ENCODE peak calls at places on chromosome X, in five cellular contexts. Y is right cardiac atrium, F is iris pigment epithelial cell, R is T-cell, B is lung. E is an unnamed sample.

GRCh38 chrX:66632473-66632872 is 6.4 kb downstream of the EDA2R start:
- DNase-seq in R (no peak), F (peak), Y (no peak), B (no peak), E (no peak)

GRCh38 chrX:40173662-40174593 is 76.2 kb upstream of the BCOR start:
- DNase-seq in F (peak), Y (peak), R (no peak), B (peak), E (no peak)

GRCh38 chrX:138034136-138034535 is 468.2 kb downstream of the ZIC3 start:
- DNase-seq in B (no peak), F (peak), Y (no peak), R (no peak), E (no peak)

GRCh38 chrX:136691028-136691809 is 43.3 kb downstream of the CD40LG start:
- DNase-seq in F (peak), Y (no peak), R (no peak), B (no peak), E (no peak)

GRCh38 chrX:25288676-25289075 is 272.9 kb upstream of the ARX start:
- DNase-seq in B (no peak), Y (no peak), F (no peak), R (no peak), E (no peak)

GRCh38 chrX:12950851-12951589 is 23.9 kb upstream of the TMSB4X start:
- DNase-seq in B (no peak), R (peak), F (no peak), Y (peak), E (no peak)

GRCh38 chrX:40468033-40468979 is 112.5 kb upstream of the ATP6AP2 start:
- DNase-seq in R (no peak), Y (peak), F (peak), B (peak), E (no peak)

GRCh38 chrX:70452143-70452733 is 7.6 kb downstream of the DLG3 start:
- DNase-seq in B (peak), Y (peak), F (no peak), R (peak), E (no peak)

GRCh38 chrX:103467156-103467555 is 52.1 kb downstream of the RAB40A start:
- DNase-seq in B (no peak), Y (no peak), R (no peak), F (peak), E (no peak)

GRCh38 chrX:15299945-15300851 is 15.2 kb downstream of the ASB11 start:
- DNase-seq in Y (no peak), F (peak), R (no peak), B (no peak), E (no peak)

GRCh38 chrX:106706466-106706865 is 20.0 kb upstream of the RNF128 start:
- DNase-seq in F (no peak), Y (no peak), B (no peak), R (no peak), E (no peak)

GRCh38 chrX:123884809-123885408 is 25.1 kb downstream of the XIAP start:
- DNase-seq in B (peak), Y (no peak), R (no peak), F (peak), E (peak)

GRCh38 chrX:136209016-136209738 is 42.0 kb downstream of the MAP7D3 start:
- DNase-seq in F (peak), B (no peak), Y (peak), R (peak), E (peak)

GRCh38 chrX:53795583-53795982 is 109.1 kb upstream of the HUWE1 start:
- DNase-seq in B (no peak), Y (no peak), F (peak), R (no peak), E (no peak)

GRCh38 chrX:106397788-106398538 is 213.8 kb upstream of the RADX start:
- DNase-seq in R (no peak), Y (no peak), F (peak), B (no peak), E (peak)

GRCh38 chrX:25721564-25721963 is 416.6 kb upstream of the MAGEB18 start:
- DNase-seq in F (peak), Y (no peak), R (no peak), B (no peak), E (no peak)